ENCODE peak calls at places on chromosomes 4 and X, in five cellular contexts. Q is CD4-positive, alpha-beta T cell; Y is WTC11; V is IMR-90; M is fibroblast of mammary gland. D is an unnamed sample.

GRCh38 chr4:123469696-123470095 is 73.1 kb downstream of the SPRY1 start:
- DNase-seq in Y (no peak), M (no peak), Q (no peak), V (no peak), D (no peak)

GRCh38 chrX:114782925-114783324 is 199.0 kb downstream of the HTR2C start:
- DNase-seq in M (no peak), Y (no peak), V (no peak), Q (no peak), D (no peak)

GRCh38 chrX:130176354-130176776 is 4.6 kb downstream of the RAB33A start:
- DNase-seq in V (peak), Q (no peak), Y (no peak), M (no peak), D (no peak)

GRCh38 chr4:175421506-175421905 is 390.6 kb downstream of the GPM6A start:
- DNase-seq in V (peak), Y (no peak), Q (no peak), M (peak), D (peak)

GRCh38 chr4:17155486-17155885 is 257.0 kb upstream of the LDB2 start:
- DNase-seq in V (peak), Y (no peak), M (peak), Q (no peak), D (no peak)

GRCh38 chrX:109880629-109881028 is 122.3 kb upstream of the TMEM164 start:
- DNase-seq in Q (no peak), Y (no peak), M (no peak), V (no peak), D (no peak)

GRCh38 chr4:20629180-20630115 is 70.8 kb upstream of the PACRGL start:
- DNase-seq in V (no peak), M (no peak), Y (no peak), Q (no peak), D (no peak)

GRCh38 chrX:115449742-115450141 is 111.2 kb upstream of the PLS3 start:
- DNase-seq in V (no peak), Y (no peak), M (peak), Q (no peak), D (no peak)

GRCh38 chr4:30719363-30720020 is 677 bp upstream of the PCDH7 start:
- DNase-seq in Y (peak), M (peak), V (peak), Q (no peak), D (peak)

GRCh38 chr4:14925471-14925870 is 76.8 kb upstream of the CPEB2 start:
- DNase-seq in Q (no peak), Y (no peak), M (no peak), V (no peak), D (no peak)

GRCh38 chrX:153781428-153782047 is 697 bp downstream of the SRPK3 start:
- DNase-seq in Y (no peak), V (no peak), M (no peak), Q (no peak), D (no peak)

GRCh38 chr4:38857354-38858096 is 908 bp upstream of the TLR6 start:
- DNase-seq in Y (no peak), M (peak), Q (no peak), V (peak), D (peak)

GRCh38 chr4:14848210-14848609 is 154.1 kb upstream of the CPEB2 start:
- DNase-seq in M (no peak), Q (no peak), Y (no peak), V (no peak), D (no peak)

GRCh38 chrX:86014421-86014820 is 32.9 kb downstream of the CHM start:
- DNase-seq in Q (no peak), V (no peak), Y (no peak), M (no peak), D (no peak)

GRCh38 chr4:27894951-27895350 is 1034.3 kb downstream of the STIM2 start:
- DNase-seq in Q (no peak), Y (no peak), V (peak), M (no peak), D (peak)

GRCh38 chr4:153344131-153345010 is at the start of gene MND1:
- DNase-seq in Y (peak), Q (peak), M (peak), V (peak), D (peak)

GRCh38 chr4:81427605-81427922 is 44.1 kb downstream of the RASGEF1B start:
- DNase-seq in M (no peak), Q (no peak), Y (peak), V (no peak), D (peak)

GRCh38 chrX:71565634-71566033 is 12.6 kb upstream of the GCNA start:
- DNase-seq in V (no peak), Y (no peak), M (peak), Q (no peak), D (no peak)

GRCh38 chrX:115255003-115255402 is 21.1 kb upstream of the LRCH2 start:
- DNase-seq in Q (no peak), M (no peak), V (no peak), Y (no peak), D (no peak)

GRCh38 chr4:104772849-104773248 is 278.2 kb upstream of the CXXC4 start:
- DNase-seq in Q (no peak), M (no peak), V (no peak), Y (no peak), D (no peak)

GRCh38 chrX:128106630-128107029 is 54.4 kb upstream of the ACTRT1 start:
- DNase-seq in V (no peak), M (no peak), Q (no peak), Y (peak), D (no peak)

GRCh38 chr4:113958766-113959540 is 20.5 kb downstream of the ARSJ start:
- DNase-seq in V (peak), Y (no peak), Q (no peak), M (peak), D (peak)

GRCh38 chrX:149650162-149650561 is 18.6 kb upstream of the TMEM185A start:
- DNase-seq in Y (no peak), M (no peak), Q (no peak), V (no peak), D (no peak)

GRCh38 chr4:22099896-22100295 is 151.3 kb upstream of the KCNIP4 start:
- DNase-seq in V (no peak), M (peak), Q (no peak), Y (no peak), D (peak)

GRCh38 chr4:96390404-96390803 is 550.5 kb downstream of the PDHA2 start:
- DNase-seq in V (no peak), M (no peak), Q (no peak), Y (no peak), D (no peak)

GRCh38 chr4:79049840-79050520 is 110.7 kb upstream of the PAQR3 start:
- DNase-seq in Q (no peak), Y (no peak), M (no peak), V (no peak), D (no peak)

GRCh38 chrX:109943092-109943739 is 59.7 kb upstream of the TMEM164 start:
- DNase-seq in V (no peak), Y (no peak), Q (no peak), M (no peak), D (no peak)

GRCh38 chrX:6120329-6120728 is 108.3 kb downstream of the NLGN4X start:
- DNase-seq in V (no peak), Y (no peak), M (no peak), Q (no peak), D (no peak)

GRCh38 chr4:88758264-88758663 is 60.6 kb upstream of the NAP1L5 start:
- DNase-seq in Y (no peak), Q (no peak), V (peak), M (no peak), D (no peak)

GRCh38 chrX:41259516-41259915 is 74.4 kb upstream of the DDX3X start:
- DNase-seq in M (peak), V (peak), Q (no peak), Y (peak), D (no peak)

GRCh38 chr4:95394733-95395306 is 154.0 kb downstream of the UNC5C start:
- DNase-seq in Y (no peak), Q (no peak), V (no peak), M (no peak), D (no peak)

GRCh38 chr4:62450740-62451139 is 1250.6 kb downstream of the ADGRL3 start:
- DNase-seq in Y (no peak), M (no peak), V (no peak), Q (no peak), D (no peak)

GRCh38 chrX:149540133-149540620 is 635 bp upstream of the EOLA1 start:
- DNase-seq in Y (peak), V (peak), Q (peak), M (peak), D (peak)

GRCh38 chrX:1591863-1592127 is 391 bp downstream of the AKAP17A start:
- DNase-seq in M (no peak), Q (no peak), Y (no peak), V (no peak), D (no peak)

GRCh38 chr4:150395872-150396271 is 186.1 kb upstream of the MAB21L2 start:
- DNase-seq in Q (no peak), M (no peak), Y (no peak), V (no peak), D (no peak)

GRCh38 chr4:145436114-145436513 is 45.5 kb upstream of the SMAD1 start:
- DNase-seq in Y (no peak), V (no peak), Q (no peak), M (no peak), D (no peak)

GRCh38 chrX:13415551-13415950 is 95.7 kb upstream of the ATXN3L start:
- DNase-seq in Q (no peak), Y (no peak), M (no peak), V (no peak), D (no peak)

GRCh38 chr4:176195184-176195978 is at the start of gene SPATA4:
- DNase-seq in V (peak), M (peak), Q (peak), Y (peak), D (peak)

GRCh38 chr4:162457071-162457865 is 293.5 kb upstream of the FSTL5 start:
- DNase-seq in Q (no peak), V (no peak), Y (no peak), M (no peak), D (no peak)

GRCh38 chr4:162456106-162456505 is 292.3 kb upstream of the FSTL5 start:
- DNase-seq in Y (no peak), Q (no peak), M (no peak), V (no peak), D (no peak)

GRCh38 chr4:162458051-162458450 is 294.3 kb upstream of the FSTL5 start:
- DNase-seq in Q (no peak), V (no peak), Y (no peak), M (no peak), D (no peak)

GRCh38 chr4:162461952-162462351 is 298.2 kb upstream of the FSTL5 start:
- DNase-seq in Q (no peak), Y (no peak), V (no peak), M (no peak), D (no peak)
- TF ChIP-seq CTCF in Q (no peak), Y (no peak), V (no peak), M (peak), D (no peak)

GRCh38 chr4:116058129-116058528 is 944.7 kb upstream of the NDST4 start:
- DNase-seq in Q (no peak), Y (no peak), V (no peak), M (no peak), D (no peak)

DNA sequence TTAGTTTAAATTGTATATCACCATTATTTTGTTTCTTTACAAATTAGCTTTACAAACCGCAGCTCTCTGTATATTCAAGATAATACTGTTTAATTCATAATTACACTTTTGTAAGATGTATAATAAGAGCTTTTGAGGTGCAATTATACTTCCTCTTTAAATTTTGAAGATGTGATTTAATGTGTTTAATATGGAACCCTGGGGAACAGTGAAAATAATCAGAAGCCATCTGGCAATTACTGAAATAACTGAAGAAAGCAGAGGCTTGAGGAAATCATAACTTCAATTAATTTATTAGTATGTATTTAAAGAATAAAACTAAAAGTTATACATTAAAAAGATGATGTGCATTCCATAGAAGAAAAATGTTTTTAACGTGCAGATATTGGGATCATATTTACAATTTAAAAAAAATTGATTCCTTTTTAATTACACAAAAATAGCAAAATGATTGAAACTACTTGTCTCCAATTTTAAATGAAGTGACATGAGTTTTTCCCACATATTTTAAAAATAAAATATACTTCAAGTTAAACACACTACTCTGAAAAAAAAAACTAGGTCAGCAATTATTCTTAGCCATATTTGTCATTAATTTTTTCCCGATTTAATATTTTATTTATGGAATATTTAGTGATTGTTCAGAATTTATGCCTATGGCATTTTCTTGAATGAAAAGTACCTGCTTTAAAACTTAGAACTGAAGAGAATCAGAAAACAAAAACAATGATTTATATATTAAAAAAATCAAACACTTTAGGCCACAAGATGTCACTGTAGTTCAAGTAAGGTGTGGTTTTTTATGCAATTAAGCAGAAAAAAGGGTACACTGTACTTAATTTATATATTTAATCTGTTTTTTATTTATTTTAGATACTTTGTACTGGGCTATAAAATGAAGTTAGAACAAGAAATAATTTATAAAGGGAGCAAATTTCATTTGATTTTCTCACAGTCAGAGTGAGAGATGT is 942.7 kb upstream of the NDST4 start:
- DNase-seq in V (no peak), Y (no peak), Q (no peak), M (peak), D (no peak)
- TF ChIP-seq CTCF in V (no peak), Y (no peak), Q (no peak), M (peak), D (no peak)

GRCh38 chrX:119709630-119710029 is 16.7 kb upstream of the SEPTIN6 start:
- DNase-seq in Y (no peak), V (no peak), Q (no peak), M (no peak), D (no peak)

GRCh38 chrX:119706616-119707015 is 13.6 kb upstream of the SEPTIN6 start:
- DNase-seq in Q (no peak), Y (no peak), V (no peak), M (no peak), D (no peak)

DNA sequence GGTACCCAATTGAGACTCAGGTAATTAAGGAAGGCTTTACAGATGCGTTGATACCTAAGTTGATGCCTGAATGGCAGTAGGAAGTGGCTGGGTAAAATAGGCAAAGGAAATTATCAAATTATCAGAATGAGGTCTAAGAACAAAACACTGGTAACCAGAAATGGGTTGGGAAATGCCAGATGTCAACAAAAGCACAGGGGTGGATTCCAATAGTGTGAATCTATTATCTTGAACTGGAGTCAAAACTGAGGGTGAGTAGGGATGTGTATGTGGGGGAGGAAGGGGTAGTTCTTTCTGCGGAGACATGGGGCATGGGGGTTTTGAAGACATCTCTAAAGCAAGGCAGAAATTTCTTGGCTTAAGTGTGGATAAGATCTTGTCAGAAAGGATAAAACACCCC is 16.0 kb upstream of the SEPTIN6 start:
- DNase-seq in Q (no peak), M (peak), Y (no peak), V (peak), D (no peak)
- TF ChIP-seq CTCF in Q (no peak), M (no peak), Y (no peak), V (no peak), D (no peak)

GRCh38 chr4:5374994-5375393 is 323.7 kb downstream of the STK32B start:
- DNase-seq in Y (no peak), V (no peak), M (no peak), Q (no peak), D (no peak)

GRCh38 chr4:5381981-5382441 is 326.3 kb downstream of the EVC2 start:
- DNase-seq in V (peak), M (peak), Y (no peak), Q (no peak), D (peak)

GRCh38 chr4:5374577-5374976 is 323.3 kb downstream of the STK32B start:
- DNase-seq in V (peak), M (no peak), Q (no peak), Y (no peak), D (no peak)

GRCh38 chr4:5376015-5376414 is 324.7 kb downstream of the STK32B start:
- DNase-seq in Y (no peak), V (no peak), M (no peak), Q (no peak), D (no peak)

GRCh38 chr4:5378002-5378401 is 326.7 kb downstream of the STK32B start:
- DNase-seq in Y (peak), M (peak), Q (no peak), V (peak), D (no peak)
- TF ChIP-seq CTCF in Y (no peak), M (peak), Q (no peak), V (peak), D (peak)

GRCh38 chr4:7704625-7705024 is 235.0 kb downstream of the AFAP1 start:
- DNase-seq in Q (no peak), M (no peak), V (no peak), Y (no peak), D (no peak)

GRCh38 chr4:7703669-7704068 is 236.0 kb downstream of the AFAP1 start:
- DNase-seq in Y (no peak), V (no peak), M (no peak), Q (no peak), D (no peak)

GRCh38 chr4:7704091-7704490 is 235.6 kb downstream of the AFAP1 start:
- DNase-seq in Y (no peak), V (no peak), Q (no peak), M (no peak), D (no peak)

GRCh38 chr4:7705602-7706001 is 234.1 kb downstream of the AFAP1 start:
- DNase-seq in V (no peak), Q (no peak), M (no peak), Y (no peak), D (no peak)

DNA sequence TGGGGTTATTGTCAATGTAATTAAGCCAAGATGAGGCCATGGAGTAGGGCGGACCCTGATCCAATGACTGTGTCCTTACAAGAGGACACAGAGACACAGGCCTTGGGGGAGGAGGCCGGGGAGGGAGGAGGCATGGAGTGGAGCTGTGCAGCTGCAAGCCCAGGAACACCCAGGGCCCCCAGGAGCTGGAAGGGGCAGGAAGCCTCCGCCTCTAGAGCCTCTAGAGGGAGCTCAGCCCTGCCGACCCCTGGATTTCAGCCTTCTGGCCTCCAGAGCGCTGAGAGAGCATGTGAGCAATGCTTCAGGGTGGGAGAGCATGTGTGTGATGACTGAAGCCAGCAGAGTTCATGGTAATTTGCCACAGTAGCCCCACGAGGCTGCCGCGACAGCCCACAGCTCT is 234.6 kb downstream of the AFAP1 start:
- DNase-seq in V (no peak), Y (peak), Q (no peak), M (peak), D (no peak)
- TF ChIP-seq CTCF in V (no peak), Y (no peak), Q (no peak), M (no peak), D (peak)

DNA sequence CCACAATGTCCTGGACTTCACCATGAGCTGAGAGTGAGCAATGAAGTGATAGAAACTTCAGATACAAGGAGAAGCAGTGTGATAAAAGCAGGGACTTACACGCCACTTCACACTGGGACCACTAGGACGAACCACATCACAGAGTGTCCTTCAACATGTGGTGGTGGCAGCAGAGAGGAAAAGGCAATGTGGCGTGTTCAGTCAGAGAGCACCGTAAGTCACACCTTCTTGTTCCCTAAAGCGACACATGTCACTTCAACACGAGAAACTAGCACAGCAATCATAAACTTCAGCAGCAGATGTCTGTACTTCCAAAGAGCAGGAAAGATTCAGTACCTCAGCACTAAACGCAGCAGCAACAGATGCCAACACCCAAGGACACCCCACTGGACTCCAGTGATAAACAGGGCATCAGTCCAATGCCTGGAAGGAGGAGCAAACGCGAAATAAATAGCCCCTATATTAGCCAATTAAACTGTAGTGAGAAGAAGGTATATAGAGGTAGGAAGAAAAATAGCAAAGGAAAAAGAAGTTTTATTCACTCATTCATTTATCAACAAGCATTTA is 96.8 kb downstream of the AREG start:
- DNase-seq in Q (no peak), M (no peak), V (no peak), Y (no peak), D (no peak)
- TF ChIP-seq CTCF in Q (no peak), M (no peak), V (no peak), Y (no peak), D (no peak)

GRCh38 chr4:140943486-140943885 is 187.3 kb upstream of the TBC1D9 start:
- DNase-seq in Y (no peak), V (peak), M (peak), Q (no peak), D (peak)

GRCh38 chr4:140943887-140944515 is 187.8 kb upstream of the TBC1D9 start:
- DNase-seq in Y (no peak), Q (no peak), V (peak), M (peak), D (peak)

GRCh38 chr4:140952709-140953108 is 180.6 kb downstream of the RNF150 start:
- DNase-seq in Y (no peak), Q (no peak), M (peak), V (peak), D (peak)

GRCh38 chr4:140944539-140944938 is 188.4 kb upstream of the TBC1D9 start:
- DNase-seq in Q (no peak), V (peak), M (peak), Y (no peak), D (peak)

GRCh38 chr4:140947507-140947906 is 185.8 kb downstream of the RNF150 start:
- DNase-seq in V (no peak), Y (no peak), M (peak), Q (no peak), D (peak)
- TF ChIP-seq CTCF in V (no peak), Y (no peak), M (no peak), Q (no peak), D (no peak)